ENCODE peak calls at places on chromosomes 12 and 14, in five cellular contexts. G is adrenal gland, S is cardiac fibroblast, J is RWPE1, M is cardiac muscle cell. H is an unnamed sample.

GRCh38 chr12:47156167-47156736 is 76.5 kb upstream of the AMIGO2 start:
- DNase-seq in G (peak), S (peak), J (no peak), M (no peak), H (no peak)

GRCh38 chr14:52701223-52701622 is 5.8 kb upstream of the PSMC6 start:
- DNase-seq in G (no peak), S (peak), J (no peak), M (no peak), H (no peak)

GRCh38 chr12:115176741-115177400 is 492.9 kb upstream of the TBX3 start:
- DNase-seq in G (no peak), S (peak), J (no peak), M (no peak), H (no peak)

GRCh38 chr14:32896979-32897723 is 41.5 kb upstream of the NPAS3 start:
- DNase-seq in G (no peak), S (peak), J (peak), M (no peak), H (no peak)

GRCh38 chr12:27221625-27222387 is 22.3 kb upstream of the STK38L start:
- DNase-seq in G (no peak), S (no peak), J (no peak), M (no peak), H (no peak)

GRCh38 chr14:70357557-70357956 is 1.9 kb downstream of the COX16 start:
- DNase-seq in G (no peak), S (no peak), J (no peak), M (no peak), H (no peak)

GRCh38 chr12:75130811-75131210 is 78.8 kb downstream of the KCNC2 start:
- DNase-seq in G (no peak), S (no peak), J (peak), M (no peak), H (peak)

GRCh38 chr14:76015668-76016067 is 30.1 kb downstream of the IFT43 start:
- DNase-seq in G (no peak), S (no peak), J (no peak), M (no peak), H (no peak)

GRCh38 chr14:103385994-103386491 is 828 bp downstream of the MARK3 start:
- DNase-seq in G (peak), S (peak), J (no peak), M (peak), H (peak)

GRCh38 chr12:63353559-63353958 is 202.6 kb upstream of the AVPR1A start:
- DNase-seq in G (no peak), S (peak), J (peak), M (no peak), H (no peak)

GRCh38 chr12:65449400-65449799 is 170.9 kb downstream of the MSRB3 start:
- DNase-seq in G (no peak), S (peak), J (peak), M (no peak), H (no peak)

GRCh38 chr12:122200541-122201175 is 2.9 kb upstream of the B3GNT4 start:
- DNase-seq in G (no peak), S (no peak), J (no peak), M (peak), H (no peak)
- TF ChIP-seq CTCF in G (no peak), S (no peak), J (no peak), M (no peak), H (peak)

DNA sequence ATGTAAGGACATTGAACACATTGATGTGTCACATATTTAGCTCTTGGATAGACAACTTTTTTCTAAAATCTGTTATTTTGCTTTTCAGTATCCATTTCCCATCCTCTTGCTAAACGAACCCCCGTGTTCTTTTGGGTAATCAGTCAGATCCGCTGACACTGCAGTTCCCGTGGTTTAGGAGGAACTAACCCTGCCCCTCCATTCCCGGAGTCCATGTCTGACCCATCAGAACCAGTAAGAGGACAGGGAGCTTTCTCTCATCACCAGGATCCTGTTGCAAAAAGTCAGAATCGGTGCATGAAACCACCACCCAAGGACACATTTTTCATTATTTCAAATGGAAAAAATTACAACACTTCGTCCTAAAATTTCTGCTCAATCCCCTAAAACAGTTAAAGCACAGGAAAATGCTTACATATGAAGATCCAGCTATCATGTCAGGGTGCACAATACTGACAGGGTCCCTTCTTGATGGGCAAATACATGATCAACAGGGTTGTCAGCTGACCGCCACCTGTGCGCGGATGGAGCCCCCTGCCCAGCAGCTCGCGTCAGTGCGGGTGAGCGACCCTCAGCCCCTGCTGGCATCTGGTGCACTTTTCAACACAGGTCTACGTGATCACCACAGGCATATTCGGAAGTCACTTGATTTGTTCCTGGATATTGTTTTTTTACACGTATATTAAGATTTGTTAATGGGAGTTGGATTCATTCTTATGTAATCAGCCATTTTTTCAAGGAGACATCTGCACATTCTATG is 276.8 kb downstream of the ADGRD1 start:
- DNase-seq in G (no peak), S (no peak), J (no peak), M (no peak), H (no peak)
- TF ChIP-seq CTCF in G (no peak), S (no peak), J (no peak), M (no peak), H (no peak)

GRCh38 chr14:58641509-58641908 is 3.7 kb downstream of the DACT1 start:
- DNase-seq in G (no peak), S (no peak), J (no peak), M (no peak), H (no peak)
- TF ChIP-seq CTCF in G (no peak), S (peak), J (no peak), M (peak), H (no peak)

GRCh38 chr12:45890276-45890675 is 100.1 kb downstream of the SCAF11 start:
- DNase-seq in G (no peak), S (no peak), J (no peak), M (no peak), H (no peak)

GRCh38 chr12:45898094-45898493 is 92.3 kb downstream of the SCAF11 start:
- DNase-seq in G (no peak), S (no peak), J (no peak), M (no peak), H (no peak)

GRCh38 chr12:45895961-45896360 is 94.4 kb downstream of the SCAF11 start:
- DNase-seq in G (no peak), S (no peak), J (no peak), M (no peak), H (no peak)

GRCh38 chr12:45887544-45887943 is 102.8 kb downstream of the SCAF11 start:
- DNase-seq in G (no peak), S (no peak), J (no peak), M (no peak), H (no peak)

DNA sequence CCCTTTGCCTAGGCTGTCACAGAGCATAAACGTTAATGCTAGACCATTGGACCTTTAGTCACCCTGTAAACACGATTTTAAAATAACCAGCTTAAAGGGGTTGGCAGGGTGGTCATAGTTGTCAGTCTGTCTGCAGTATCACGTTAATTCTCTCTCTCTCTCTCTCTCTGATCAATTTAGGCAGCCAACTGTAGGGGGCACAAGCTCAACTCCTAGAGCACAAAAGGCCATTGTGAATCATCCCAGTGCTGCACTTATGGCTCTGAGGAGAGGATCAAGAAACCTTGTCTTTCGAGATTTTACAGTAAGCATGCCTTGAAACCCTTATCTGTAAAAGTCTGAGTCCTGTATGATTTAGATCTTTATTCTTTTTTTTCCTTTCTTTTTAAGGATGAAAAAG is 97.1 kb downstream of the SCAF11 start:
- DNase-seq in G (no peak), S (peak), J (no peak), M (no peak), H (no peak)
- TF ChIP-seq CTCF in G (no peak), S (peak), J (no peak), M (peak), H (no peak)

DNA sequence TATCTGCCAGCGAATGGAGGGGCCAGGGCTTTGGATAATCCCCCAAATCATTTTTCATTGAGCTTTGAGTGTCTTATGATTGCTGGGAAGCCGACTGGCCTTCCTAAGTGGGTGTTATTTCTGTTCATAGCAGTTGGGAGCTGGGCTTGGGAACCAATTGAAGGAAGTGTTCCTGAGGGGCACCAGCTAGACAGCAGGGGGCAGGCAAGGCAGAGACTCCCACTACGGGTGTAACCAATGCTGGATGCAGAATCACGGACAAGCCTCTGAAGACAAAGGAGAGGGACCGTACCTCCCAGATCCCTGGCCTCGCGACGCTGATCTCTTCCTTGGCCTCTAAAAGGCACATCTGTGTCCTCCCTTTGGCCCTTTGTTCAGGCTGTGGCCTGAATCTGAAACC is 149.0 kb upstream of the PRMT8 start:
- DNase-seq in G (peak), S (peak), J (no peak), M (peak), H (peak)
- TF ChIP-seq CTCF in G (peak), S (peak), J (no peak), M (peak), H (peak)

DNA sequence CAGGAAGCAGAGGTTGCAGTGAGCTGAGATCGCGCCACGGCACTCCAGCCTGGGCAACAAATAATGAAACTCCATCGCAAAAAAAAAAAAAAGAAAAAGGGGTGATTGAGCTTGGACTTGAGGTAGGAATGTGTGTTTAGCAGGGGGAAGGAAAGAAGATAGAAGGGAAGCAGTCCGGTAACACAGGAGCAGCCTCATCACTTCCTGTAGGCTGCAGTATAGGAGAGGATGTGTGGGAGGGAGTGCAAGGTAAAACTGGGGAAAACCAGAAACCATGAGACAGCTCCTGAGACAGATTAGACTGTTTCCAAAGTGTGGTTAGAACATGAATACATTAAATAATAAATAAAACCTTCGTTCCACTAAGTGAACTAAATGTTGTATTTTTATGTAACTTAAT is 49.2 kb downstream of the FGD4 start:
- DNase-seq in G (no peak), S (peak), J (no peak), M (no peak), H (no peak)
- TF ChIP-seq CTCF in G (no peak), S (peak), J (no peak), M (no peak), H (no peak)

GRCh38 chr12:93813972-93814821 is 137.0 kb downstream of the CRADD start:
- DNase-seq in G (peak), S (peak), J (no peak), M (peak), H (no peak)
- TF ChIP-seq CTCF in G (peak), S (no peak), J (no peak), M (peak), H (no peak)

DNA sequence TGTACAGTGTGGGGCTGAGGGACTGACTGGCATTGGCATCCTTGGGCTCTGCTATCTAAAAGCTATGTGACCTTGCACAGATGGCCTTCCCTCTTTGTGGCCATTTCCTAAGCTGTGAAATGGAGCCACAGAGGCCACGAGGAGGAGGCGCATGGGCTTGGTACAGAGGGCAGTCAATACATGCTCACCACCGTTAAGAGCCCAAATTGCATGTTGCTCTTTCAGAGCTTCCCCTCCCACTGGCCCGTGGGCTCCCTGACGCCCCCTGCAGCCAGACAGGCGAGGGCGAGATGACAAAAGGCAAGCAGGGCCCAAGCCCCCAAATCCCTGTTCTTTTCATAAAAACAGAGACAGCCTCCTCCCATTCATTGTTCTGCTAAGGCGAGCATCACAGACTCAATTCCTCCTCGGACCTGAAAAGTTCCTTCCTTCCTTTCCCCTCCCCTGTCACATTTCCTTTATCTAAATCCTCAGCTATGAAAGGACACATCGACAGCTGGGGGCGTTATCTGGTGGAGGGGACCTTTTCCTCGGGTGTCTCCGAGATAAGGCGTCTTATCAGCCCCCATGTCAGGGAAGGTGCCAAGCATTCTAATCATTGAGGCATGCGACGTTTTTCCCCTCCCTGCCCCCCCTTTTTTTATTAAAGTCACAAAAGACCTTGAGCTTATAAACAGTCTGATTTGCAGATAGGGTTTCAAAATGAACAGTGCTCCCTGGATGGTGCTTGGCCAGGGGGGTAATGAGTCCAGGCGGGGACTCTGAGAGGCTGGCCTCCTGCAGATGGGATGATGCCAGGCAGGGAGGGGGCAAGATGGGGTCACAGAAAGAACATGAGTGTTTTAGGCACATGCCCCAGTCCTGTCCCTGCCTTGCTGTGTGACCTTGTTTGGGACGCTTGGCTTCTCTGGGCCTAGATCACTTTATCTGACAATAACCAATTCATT is 26.4 kb downstream of the FAM222A start:
- DNase-seq in G (peak), S (no peak), J (no peak), M (no peak), H (peak)
- TF ChIP-seq CTCF in G (no peak), S (peak), J (no peak), M (peak), H (no peak)

DNA sequence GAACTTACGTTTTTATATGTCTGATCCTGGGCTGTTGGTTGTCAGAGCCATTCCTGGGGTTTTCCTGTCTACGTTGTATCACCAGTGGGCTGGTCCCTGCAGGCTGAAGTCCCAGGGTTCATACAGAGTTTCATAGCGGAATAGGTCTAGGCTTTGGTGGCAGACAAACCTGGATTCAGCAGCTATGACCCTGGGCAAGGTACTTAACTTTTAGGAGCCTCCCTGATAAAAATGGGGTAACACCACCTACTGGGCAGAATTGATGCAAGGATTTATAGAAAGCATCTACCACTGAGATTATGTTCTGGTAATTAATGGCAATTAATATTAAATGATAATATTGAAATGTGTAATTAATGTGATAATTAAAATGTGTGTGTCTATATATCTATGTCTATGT is 141.2 kb downstream of the SYNE2 start:
- DNase-seq in G (no peak), S (peak), J (peak), M (no peak), H (no peak)
- TF ChIP-seq CTCF in G (no peak), S (peak), J (peak), M (peak), H (no peak)

DNA sequence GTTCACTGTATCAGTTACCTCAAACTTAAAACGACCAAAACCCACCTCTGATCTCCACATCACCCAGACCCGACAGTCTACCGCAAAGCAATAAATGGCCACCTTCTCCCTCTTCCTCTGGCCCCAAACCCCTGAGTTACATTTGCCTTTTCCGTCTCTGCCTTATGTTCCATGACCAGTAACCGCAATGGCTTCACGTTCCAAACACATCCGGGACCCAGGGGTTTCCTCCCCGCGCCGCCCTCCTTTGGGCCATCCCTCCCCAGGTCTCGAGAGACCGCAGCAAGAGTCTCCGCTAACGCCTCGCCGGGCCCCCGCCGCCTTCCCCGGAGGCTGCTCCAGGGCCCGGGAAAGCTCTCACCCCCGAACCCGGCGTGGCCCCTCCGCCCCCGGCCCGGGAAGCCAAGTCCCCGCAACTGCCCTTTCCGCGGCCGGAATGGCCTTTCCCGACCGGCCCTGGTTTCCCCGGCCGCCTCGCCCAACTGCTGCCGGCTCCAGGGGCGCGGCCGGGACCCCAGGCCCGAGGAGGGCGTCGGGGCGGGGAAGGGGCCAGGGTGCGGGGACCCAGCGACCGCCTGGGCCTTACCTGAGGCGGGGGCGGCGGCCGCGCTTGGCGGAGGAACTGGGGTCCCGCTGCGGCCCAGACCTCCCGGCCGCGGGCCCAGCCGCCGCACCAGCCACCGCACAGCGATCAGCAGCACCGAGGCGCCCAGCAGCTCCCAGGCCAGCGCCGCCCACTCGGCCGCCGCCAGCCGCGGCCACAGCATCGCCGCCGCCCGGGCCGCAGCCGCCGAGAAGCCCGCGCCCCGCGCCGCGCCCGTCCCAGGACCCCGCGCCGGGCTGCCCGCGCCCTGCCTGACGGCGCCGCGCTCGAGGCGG is at the start of gene ANKLE2:
- DNase-seq in G (peak), S (peak), J (peak), M (peak), H (peak)
- TF ChIP-seq CTCF in G (no peak), S (no peak), J (no peak), M (no peak), H (no peak)